ENCODE peak calls at places on chromosomes 7 and 10, in four cellular contexts. N, F, J and Z are unnamed samples.

GRCh38 chr7:148939128-148939747 is 55.1 kb upstream of the EZH2 start:
- DNase-seq in N (no peak), J (no peak), F (no peak), Z (no peak)

GRCh38 chr10:13871087-13871486 is 284.3 kb downstream of the PRPF18 start:
- DNase-seq in J (no peak), N (no peak), F (no peak), Z (no peak)

GRCh38 chr10:66622050-66622449 is 303.8 kb upstream of the LRRTM3 start:
- DNase-seq in J (no peak), F (no peak), N (no peak), Z (no peak)

GRCh38 chr7:84950836-84951235 is 236.0 kb downstream of the SEMA3D start:
- DNase-seq in J (no peak), N (peak; percentile 10), F (no peak), Z (no peak)

GRCh38 chr10:72253002-72253401 is 20.7 kb upstream of the DDIT4 start:
- DNase-seq in J (no peak), F (no peak), N (no peak), Z (no peak)

GRCh38 chr10:79145517-79146470 is 77.0 kb downstream of the ZMIZ1 start:
- DNase-seq in F (no peak), J (no peak), N (no peak), Z (no peak)

GRCh38 chr10:126931548-126931947 is 26.3 kb downstream of the DOCK1 start:
- DNase-seq in J (no peak), F (no peak), N (no peak), Z (no peak)

GRCh38 chr10:3784510-3785250 is at the start of gene KLF6:
- DNase-seq in F (peak; percentile 67), J (no peak), N (peak; percentile 35), Z (no peak)

GRCh38 chr10:59508296-59508695 is 145.9 kb upstream of the FAM13C start:
- DNase-seq in N (no peak), F (no peak), J (no peak), Z (no peak)

GRCh38 chr10:71316786-71317160 is 2.3 kb upstream of the SLC29A3 start:
- DNase-seq in J (no peak), F (no peak), N (no peak), Z (no peak)

GRCh38 chr7:2495402-2496309 is 19.5 kb upstream of the GRIFIN start:
- DNase-seq in N (no peak), F (peak; percentile 93), J (no peak), Z (no peak)

GRCh38 chr7:129906700-129907099 is 46.1 kb downstream of the UBE2H start:
- DNase-seq in N (peak; percentile 88), F (no peak), J (peak; percentile 77), Z (no peak)

GRCh38 chr10:29805134-29805691 is 170.4 kb upstream of the SVIL start:
- DNase-seq in J (no peak), F (no peak), N (no peak), Z (no peak)

GRCh38 chr10:29807407-29807806 is 172.6 kb upstream of the SVIL start:
- DNase-seq in N (peak; percentile 82), J (no peak), F (no peak), Z (no peak)

GRCh38 chr10:29810816-29811215 is 176.0 kb upstream of the SVIL start:
- DNase-seq in J (no peak), F (no peak), N (no peak), Z (no peak)

GRCh38 chr10:29804025-29804852 is 169.5 kb upstream of the SVIL start:
- DNase-seq in J (peak; percentile 48), N (peak; percentile 85), F (no peak), Z (no peak)

GRCh38 chr10:29806350-29806788 is 171.6 kb upstream of the SVIL start:
- DNase-seq in J (no peak), F (no peak), N (no peak), Z (no peak)
- TF ChIP-seq PBX3 in J (no peak), F (no peak), N (no peak), Z (no peak)

GRCh38 chr10:44963772-44964633 is 4.4 kb downstream of the RASSF4 start:
- DNase-seq in N (no peak), J (peak; percentile 85), F (no peak), Z (no peak)
- TF ChIP-seq PBX3 in N (no peak), J (no peak), F (no peak), Z (no peak)

GRCh38 chr10:101031128-101031795 is at the start of the genes PDZD7 and SFXN3:
- DNase-seq in J (peak; percentile 79), N (peak; percentile 95), F (peak; percentile 97), Z (peak; percentile 48)

GRCh38 chr10:101030492-101031127 is 319 bp downstream of the PDZD7 start:
- DNase-seq in J (no peak), N (no peak), F (peak; percentile 53), Z (no peak)

GRCh38 chr10:101031796-101032636 is 982 bp downstream of the SFXN3 start:
- DNase-seq in N (peak; percentile 65), J (peak; percentile 49), F (peak; percentile 80), Z (no peak)

GRCh38 chr10:101035314-101035713 is 4.3 kb downstream of the SFXN3 start:
- DNase-seq in F (no peak), N (no peak), J (no peak), Z (no peak)

DNA sequence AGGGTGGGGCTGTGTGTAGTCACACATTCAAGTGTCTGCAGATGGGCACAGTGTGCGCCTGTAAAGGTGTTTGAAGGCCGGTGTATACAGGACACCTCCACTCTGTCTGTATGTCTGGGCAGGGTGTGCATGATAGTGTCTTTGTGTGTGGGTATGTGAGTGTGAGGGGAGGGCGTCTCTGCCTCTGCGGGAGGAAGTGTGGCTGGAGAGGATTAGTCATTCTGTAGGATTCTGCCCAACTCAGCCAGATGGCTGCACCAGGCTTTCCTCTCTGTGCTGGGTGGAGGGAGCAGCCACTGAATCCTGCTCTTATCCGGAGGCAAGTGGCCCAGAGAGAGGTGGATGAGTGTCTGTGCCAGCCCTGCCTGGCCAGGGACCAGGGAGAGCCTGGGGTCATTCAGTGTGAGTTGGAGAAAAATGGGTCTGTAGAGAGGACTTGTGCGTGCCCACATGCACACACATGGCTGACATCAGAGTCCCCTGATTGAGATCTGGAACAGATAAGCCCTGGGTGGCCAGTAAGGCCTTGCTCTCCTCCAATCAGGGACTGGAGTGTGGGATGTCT is 1.7 kb downstream of the SFXN3 start:
- DNase-seq in F (peak; percentile 83), J (peak; percentile 44), N (peak; percentile 65), Z (no peak)
- TF ChIP-seq PBX3 in F (no peak), J (no peak), N (no peak), Z (no peak)

GRCh38 chr7:5599543-5600200 is 176.0 kb upstream of the TNRC18 start:
- DNase-seq in J (no peak), F (no peak), N (no peak), Z (no peak)

GRCh38 chr7:5597772-5598171 is 174.1 kb upstream of the TNRC18 start:
- DNase-seq in J (no peak), N (no peak), F (no peak), Z (no peak)

GRCh38 chr7:5598261-5598761 is 174.7 kb upstream of the TNRC18 start:
- DNase-seq in J (no peak), F (no peak), N (peak; percentile 44), Z (no peak)

GRCh38 chr7:5596896-5597246 is 173.2 kb upstream of the TNRC18 start:
- DNase-seq in J (no peak), F (no peak), N (no peak), Z (no peak)

DNA sequence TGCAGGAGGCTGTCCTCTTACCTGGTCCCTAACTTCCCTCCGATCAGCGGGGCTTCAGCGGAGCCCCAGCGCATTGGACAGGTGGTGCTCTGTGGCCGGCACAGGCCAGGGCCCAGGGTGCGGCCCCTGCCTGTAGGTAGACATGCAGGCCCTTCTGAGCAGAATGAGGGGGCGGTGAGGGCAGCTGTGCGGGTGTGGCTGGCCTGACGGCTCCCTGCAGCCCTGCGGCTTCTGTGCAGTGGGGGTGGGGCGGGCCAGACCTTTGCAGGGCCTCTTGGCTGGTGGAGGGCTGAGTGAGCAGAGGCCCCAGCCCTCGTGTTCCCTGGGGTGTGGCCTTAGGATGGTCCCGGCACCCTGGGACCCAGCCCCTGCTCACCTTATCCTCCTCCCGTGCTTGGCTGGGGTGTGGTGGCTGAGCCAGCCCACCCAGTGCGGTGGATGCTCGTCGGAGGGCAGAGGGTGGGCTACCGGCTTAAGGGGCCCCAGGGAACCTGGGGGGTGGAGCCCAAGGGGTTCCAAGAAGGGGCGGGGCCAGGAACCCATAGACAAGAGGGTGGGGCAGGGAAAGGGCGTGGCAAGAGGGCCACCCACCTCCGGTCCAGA is 175.2 kb upstream of the TNRC18 start:
- DNase-seq in F (peak; percentile 47), J (no peak), N (peak; percentile 61), Z (no peak)
- TF ChIP-seq PBX3 in F (no peak), J (no peak), N (no peak), Z (no peak)

DNA sequence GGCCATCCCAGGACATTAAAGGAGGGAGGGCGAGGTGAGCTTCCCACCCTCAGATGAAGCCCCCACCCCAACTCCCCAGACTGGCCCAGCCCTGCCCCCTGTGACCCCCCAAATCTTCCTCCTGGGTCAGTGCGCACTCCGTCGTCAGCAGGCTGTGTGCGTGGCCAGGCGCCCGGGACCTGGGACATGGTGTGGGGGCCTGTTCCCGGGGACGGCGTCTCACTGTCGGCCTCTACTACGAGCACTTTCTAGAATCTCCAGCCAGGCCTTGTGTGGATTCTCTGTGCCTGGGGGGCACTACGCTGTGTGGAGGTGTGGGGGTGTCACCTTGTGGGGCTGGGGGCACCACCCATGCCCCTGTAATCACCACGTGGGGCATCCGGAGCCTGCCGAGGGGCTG is 9.8 kb downstream of the PWWP2B start:
- DNase-seq in F (no peak), J (no peak), N (no peak), Z (no peak)
- TF ChIP-seq PBX3 in F (no peak), J (no peak), N (no peak), Z (no peak)

GRCh38 chr10:90373911-90374310 is 483.9 kb downstream of the HTR7 start:
- DNase-seq in N (no peak), F (no peak), J (no peak), Z (no peak)
- TF ChIP-seq PBX3 in N (no peak), F (no peak), J (no peak), Z (no peak)

GRCh38 chr7:34655384-34655783 is 2.6 kb upstream of the NPSR1 start:
- DNase-seq in N (peak; percentile 16), J (peak; percentile 15), F (no peak), Z (no peak)
- TF ChIP-seq PBX3 in N (no peak), J (no peak), F (no peak), Z (no peak)